ENCODE peak calls at places on chromosomes 2 and 18, in four cellular contexts. A, H, Y and X are unnamed samples.

GRCh38 chr2:97857553-97857952 is 138.2 kb downstream of the TMEM131 start:
- DNase-seq in A (no peak), Y (no peak), H (no peak), X (no peak)

GRCh38 chr18:77107218-77107815 is 25.3 kb downstream of the MBP start:
- DNase-seq in H (no peak), A (no peak), Y (no peak), X (no peak)

GRCh38 chr2:12321886-12322285 is 394.9 kb upstream of the TRIB2 start:
- DNase-seq in H (no peak), Y (no peak), A (no peak), X (no peak)

GRCh38 chr2:239886781-239887180 is 138.4 kb downstream of the NDUFA10 start:
- DNase-seq in H (no peak), A (no peak), Y (no peak), X (no peak)

GRCh38 chr2:202133556-202134245 is 60.6 kb downstream of the KIAA2012 start:
- DNase-seq in A (no peak), H (no peak), Y (no peak), X (no peak)

GRCh38 chr18:9614401-9615279 is at the start of gene PPP4R1:
- DNase-seq in A (peak; percentile 53), H (peak; percentile 95), Y (no peak), X (no peak)

GRCh38 chr2:8462280-8462679 is 219.6 kb upstream of the ID2 start:
- DNase-seq in A (no peak), H (no peak), Y (no peak), X (no peak)

GRCh38 chr18:79476031-79476917 is 80.5 kb downstream of the NFATC1 start:
- DNase-seq in A (no peak), H (no peak), Y (no peak), X (no peak)

GRCh38 chr18:43420091-43420490 is 142.8 kb upstream of the SYT4 start:
- DNase-seq in H (no peak), Y (no peak), A (no peak), X (no peak)

GRCh38 chr2:101710036-101710689 is 12.7 kb downstream of the MAP4K4 start:
- DNase-seq in A (no peak), Y (no peak), H (no peak), X (no peak)

GRCh38 chr2:206481056-206481455 is 37.7 kb downstream of the ADAM23 start:
- DNase-seq in Y (no peak), A (no peak), H (no peak), X (no peak)

GRCh38 chr2:161946489-161947107 is 127.4 kb downstream of the DPP4 start:
- DNase-seq in H (no peak), A (no peak), Y (no peak), X (peak; percentile 38)

GRCh38 chr2:216391401-216391800 is 19.1 kb upstream of the MARCHF4 start:
- DNase-seq in A (no peak), H (no peak), Y (no peak), X (no peak)

GRCh38 chr2:38105911-38106310 is 30.0 kb upstream of the CYP1B1 start:
- DNase-seq in Y (no peak), H (no peak), A (no peak), X (no peak)

GRCh38 chr2:108575132-108575966 is 41.1 kb downstream of the LIMS1 start:
- DNase-seq in A (no peak), Y (peak; percentile 70), H (no peak), X (no peak)

GRCh38 chr18:75681538-75682115 is 254.1 kb upstream of the SMIM21 start:
- DNase-seq in Y (no peak), A (no peak), H (no peak), X (no peak)

GRCh38 chr18:75683426-75683825 is 255.9 kb upstream of the SMIM21 start:
- DNase-seq in A (no peak), H (no peak), Y (no peak), X (no peak)

GRCh38 chr18:75679347-75679746 is 251.8 kb upstream of the SMIM21 start:
- DNase-seq in H (no peak), A (no peak), Y (no peak), X (no peak)

GRCh38 chr18:75678662-75679061 is 251.2 kb upstream of the SMIM21 start:
- DNase-seq in A (no peak), H (no peak), Y (no peak), X (no peak)
- TF ChIP-seq EGR1 in A (no peak), H (no peak), Y (no peak), X (no peak)

GRCh38 chr2:120238728-120239487 is 13.7 kb upstream of the RALB start:
- DNase-seq in A (no peak), Y (no peak), H (peak; percentile 44), X (peak; percentile 80)
- TF ChIP-seq EGR1 in A (no peak), Y (no peak), H (peak; percentile 57), X (no peak)

GRCh38 chr2:237480988-237481387 is 6.1 kb upstream of the MLPH start:
- DNase-seq in A (no peak), Y (no peak), H (no peak), X (no peak)

GRCh38 chr2:237482485-237482884 is 4.6 kb upstream of the MLPH start:
- DNase-seq in Y (no peak), A (no peak), H (no peak), X (no peak)

GRCh38 chr2:237478969-237479368 is 8.1 kb upstream of the MLPH start:
- DNase-seq in Y (no peak), A (no peak), H (no peak), X (no peak)

GRCh38 chr2:237478095-237478494 is 9.0 kb upstream of the MLPH start:
- DNase-seq in H (no peak), Y (no peak), A (no peak), X (no peak)

GRCh38 chr2:237479747-237480146 is 7.3 kb upstream of the MLPH start:
- DNase-seq in Y (no peak), H (no peak), A (no peak), X (no peak)
- TF ChIP-seq EGR1 in Y (no peak), H (no peak), A (no peak), X (no peak)

GRCh38 chr2:64765160-64765805 is 111.6 kb upstream of the SERTAD2 start:
- DNase-seq in Y (no peak), A (no peak), H (no peak), X (no peak)

GRCh38 chr2:64767670-64768425 is 114.1 kb upstream of the SERTAD2 start:
- DNase-seq in H (peak; percentile 76), Y (no peak), A (peak; percentile 46), X (no peak)

GRCh38 chr2:64766841-64767669 is 113.3 kb upstream of the SERTAD2 start:
- DNase-seq in H (no peak), Y (no peak), A (no peak), X (no peak)

GRCh38 chr2:64760131-64760530 is 106.4 kb upstream of the SERTAD2 start:
- DNase-seq in H (no peak), Y (no peak), A (no peak), X (no peak)

DNA sequence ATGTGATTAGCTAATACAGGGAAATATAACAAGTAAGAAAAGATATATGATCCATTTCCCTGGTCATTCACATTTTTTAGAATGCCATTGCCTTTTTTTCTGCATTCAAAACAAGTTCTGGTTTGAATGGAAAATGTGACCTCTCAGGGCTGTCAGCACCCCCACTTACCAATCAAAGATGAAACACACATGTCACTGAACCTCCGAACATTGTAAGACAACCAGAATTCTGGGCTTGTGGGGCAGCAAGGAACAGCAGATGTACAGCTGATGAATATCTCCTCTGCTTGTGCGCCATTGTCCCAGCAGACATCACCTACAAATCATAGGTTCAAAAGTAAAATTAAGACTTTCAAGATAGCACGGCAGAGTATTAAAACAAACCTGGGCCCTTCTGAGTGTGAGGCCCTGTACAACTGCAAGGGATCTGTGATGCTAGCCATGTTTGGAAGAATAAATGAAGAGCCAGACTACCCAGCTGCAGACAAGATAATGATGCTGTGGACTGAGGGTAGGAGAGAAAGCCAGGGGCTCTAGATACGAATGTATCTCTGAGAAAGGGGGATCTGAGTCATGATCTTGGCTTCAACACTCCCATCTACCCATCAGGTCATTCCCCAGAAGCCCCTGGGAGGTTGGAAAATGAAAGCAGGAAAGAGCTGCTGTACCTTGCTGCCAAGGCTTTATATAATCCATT is 108.7 kb upstream of the SERTAD2 start:
- DNase-seq in A (no peak), Y (no peak), H (no peak), X (no peak)
- TF ChIP-seq EGR1 in A (no peak), Y (no peak), H (no peak), X (no peak)

GRCh38 chr2:180799141-180799540 is 181.3 kb upstream of the UBE2E3 start:
- DNase-seq in A (no peak), H (no peak), Y (no peak), X (no peak)
- TF ChIP-seq EGR1 in A (no peak), H (no peak), Y (no peak), X (no peak)

GRCh38 chr2:160257742-160258577 is 57.9 kb upstream of the ITGB6 start:
- DNase-seq in H (no peak), Y (no peak), A (no peak), X (no peak)

GRCh38 chr2:160256511-160256910 is 56.4 kb upstream of the ITGB6 start:
- DNase-seq in Y (no peak), H (no peak), A (no peak), X (no peak)

GRCh38 chr2:160254363-160254762 is 54.3 kb upstream of the ITGB6 start:
- DNase-seq in H (no peak), A (no peak), Y (no peak), X (no peak)

GRCh38 chr2:160255401-160255800 is 55.3 kb upstream of the ITGB6 start:
- DNase-seq in H (no peak), Y (no peak), A (no peak), X (no peak)

GRCh38 chr2:160257015-160257741 is 57.1 kb upstream of the ITGB6 start:
- DNase-seq in Y (no peak), A (no peak), H (no peak), X (no peak)
- TF ChIP-seq EGR1 in Y (no peak), A (no peak), H (no peak), X (no peak)

DNA sequence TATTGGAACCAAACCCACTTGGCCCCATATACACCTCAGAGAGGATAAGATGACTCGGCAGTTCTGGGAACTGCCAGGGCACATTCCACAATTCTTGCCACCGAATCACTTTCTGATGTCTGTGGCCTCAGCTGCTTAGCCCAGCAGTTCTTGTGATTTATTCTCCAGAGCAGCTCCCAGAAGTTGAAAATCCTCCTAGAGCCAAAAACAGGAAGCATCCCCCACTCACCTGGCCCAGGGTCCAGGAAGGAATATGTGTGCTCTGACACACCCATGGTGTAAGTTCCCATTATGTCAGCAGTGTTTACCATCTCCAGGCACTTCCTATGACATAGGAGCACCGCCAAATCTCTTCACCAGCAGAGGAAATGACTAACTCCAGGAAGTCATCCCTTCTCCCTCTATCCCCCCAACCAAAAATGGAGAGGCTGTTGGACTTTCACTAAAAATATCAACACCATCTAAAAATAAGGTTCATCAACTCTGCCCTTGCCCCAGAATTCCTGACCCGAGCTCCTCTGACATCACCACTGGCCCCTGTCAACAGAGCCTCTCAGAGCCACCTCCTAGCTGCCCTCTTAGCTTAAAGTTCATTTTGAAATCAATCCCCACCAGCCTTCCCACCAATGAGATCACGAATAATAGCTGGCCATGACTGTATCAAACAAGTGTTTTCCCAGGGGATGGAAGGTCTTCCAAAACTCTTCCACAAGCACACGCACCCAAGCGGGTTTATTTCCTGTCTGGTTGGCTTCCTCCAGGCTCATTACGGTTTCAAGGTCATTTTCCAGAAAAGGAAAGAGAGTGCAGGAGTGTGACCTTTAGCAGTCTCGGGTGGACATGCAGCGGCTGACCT is 223.1 kb upstream of the PARD3B start:
- DNase-seq in H (no peak), Y (no peak), A (no peak), X (no peak)
- TF ChIP-seq EGR1 in H (no peak), Y (no peak), A (no peak), X (no peak)

GRCh38 chr2:224252601-224253000 is 149.3 kb downstream of the FAM124B start:
- DNase-seq in Y (no peak), A (no peak), H (no peak), X (no peak)

GRCh38 chr2:224253464-224253863 is 148.4 kb downstream of the FAM124B start:
- DNase-seq in H (no peak), Y (no peak), A (no peak), X (no peak)

GRCh38 chr2:224248944-224249371 is 152.9 kb downstream of the FAM124B start:
- DNase-seq in Y (no peak), H (no peak), A (no peak), X (no peak)
- TF ChIP-seq EGR1 in Y (no peak), H (no peak), A (no peak), X (no peak)